ENCODE peak calls at places on chromosomes 11 and 22, in eight cellular contexts. D is PC-3, A is tibial nerve, C is psoas muscle, Z is BE2C, K is H1, P is right atrium auricular region, G is gastrocnemius medialis. F is an unnamed sample. For H3K4me1, the result is how much of the 10 kb centered on the place peaks cover.

GRCh38 chr11:112634551-112634950 is 326.7 kb upstream of the NCAM1 start:
- DNase-seq in G (no peak), A (no peak), C (no peak), P (no peak), Z (no peak), K (no peak), D (no peak), F (no peak)

GRCh38 chr22:43182726-43183125 is 4.2 kb downstream of the TTLL12 start:
- DNase-seq in A (no peak), D (no peak), K (no peak), P (no peak), C (no peak), G (no peak), Z (no peak), F (no peak)

GRCh38 chr22:27251563-27251962 is 550.0 kb downstream of the MN1 start:
- DNase-seq in C (no peak), G (no peak), A (no peak), K (no peak), Z (no peak), P (no peak), D (no peak), F (no peak)

GRCh38 chr22:48949375-48950149 is 878.1 kb downstream of the BRD1 start:
- DNase-seq in G (no peak), A (no peak), K (no peak), C (no peak), Z (no peak), P (peak), D (no peak), F (no peak)

GRCh38 chr11:128502736-128503135 is 84.6 kb downstream of the ETS1 start:
- DNase-seq in Z (no peak), G (no peak), D (peak), P (no peak), K (no peak), A (no peak), C (no peak), F (peak)

GRCh38 chr11:126519653-126520573 is 164.4 kb downstream of the ST3GAL4 start:
- DNase-seq in P (no peak), C (no peak), D (no peak), A (no peak), G (no peak), K (no peak), Z (peak), F (no peak)

GRCh38 chr11:6414874-6415328 is 4.0 kb downstream of the APBB1 start:
- DNase-seq in K (no peak), A (no peak), D (no peak), P (no peak), C (no peak), Z (no peak), G (no peak), F (no peak)

GRCh38 chr11:45896392-45897068 is 10.5 kb downstream of the FREY1 start:
- DNase-seq in C (peak), D (no peak), A (no peak), Z (peak), G (no peak), P (no peak), K (no peak), F (no peak)

GRCh38 chr11:47552086-47552580 is 799 bp downstream of the CELF1 start:
- DNase-seq in Z (peak), C (no peak), D (peak), P (no peak), G (peak), K (no peak), A (no peak), F (peak)

GRCh38 chr11:1390603-1391164 is 950 bp downstream of the BRSK2 start:
- DNase-seq in C (peak), Z (no peak), K (no peak), D (no peak), G (no peak), A (no peak), P (no peak), F (peak)

DNA sequence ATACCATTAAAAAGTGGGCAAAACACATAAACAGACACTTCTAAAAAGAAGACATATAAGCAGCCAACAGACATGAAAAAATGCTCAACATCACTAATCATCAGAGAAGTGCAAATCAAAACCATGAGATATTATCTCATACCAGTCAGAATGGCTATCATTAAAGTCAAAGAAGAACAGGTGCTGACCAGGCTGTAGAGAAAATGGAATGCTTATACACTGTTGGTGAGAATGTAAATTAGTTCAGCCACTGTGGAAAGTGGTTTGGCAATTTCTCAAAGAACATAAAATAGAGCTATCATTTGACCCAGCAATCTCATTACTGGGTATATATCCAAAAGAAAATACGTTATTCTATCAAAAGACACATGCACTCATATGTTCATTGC is 13.5 kb downstream of the OR2AT4 start:
- DNase-seq in A (no peak), Z (no peak), C (no peak), P (no peak), D (no peak), K (no peak), G (no peak), F (no peak)
- H3K4me1 ChIP-seq in A (under half), Z (under half), C (under half), P (under half), D (under half), K (under half), G (under half), F (under half)

GRCh38 chr11:11421509-11421908 is 68.5 kb upstream of the CSNK2A3 start:
- DNase-seq in G (no peak), A (no peak), K (no peak), Z (no peak), P (no peak), D (no peak), C (no peak), F (no peak)
- H3K4me1 ChIP-seq in G (under half), A (under half), K (under half), Z (under half), P (under half), D (under half), C (under half), F (under half)

DNA sequence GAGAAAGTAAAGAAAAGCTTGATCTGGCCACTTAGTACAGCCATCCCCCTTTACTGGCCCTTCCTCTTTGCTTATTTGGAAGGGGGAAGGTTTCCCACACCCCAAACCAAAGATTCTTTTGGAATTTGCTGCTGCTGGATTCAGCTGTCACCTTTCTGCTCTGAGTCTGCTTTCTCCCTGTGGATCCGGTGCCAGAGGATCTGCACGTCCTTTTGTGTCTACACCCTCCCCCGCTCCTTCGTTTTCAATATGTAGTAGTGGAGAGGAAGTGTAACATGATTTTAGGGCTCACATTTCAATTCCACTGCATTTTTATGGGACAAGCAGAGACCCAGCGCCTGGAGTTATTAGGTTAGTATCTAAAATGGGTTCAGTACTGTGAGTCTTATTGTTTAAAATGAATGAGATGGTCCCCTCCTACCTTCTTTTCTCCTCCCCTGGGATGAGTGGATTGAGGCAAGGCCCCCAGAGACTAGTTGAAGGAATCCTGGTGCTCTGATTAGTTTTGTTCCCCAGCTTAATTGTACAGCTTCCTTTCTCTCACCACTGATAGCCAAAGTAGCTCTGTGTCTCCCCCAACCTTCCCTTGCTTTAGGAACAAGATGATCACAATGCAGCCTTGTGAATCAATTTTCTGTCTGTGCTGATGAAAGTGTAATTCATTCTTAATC is 30.5 kb upstream of the CABP7 start:
- DNase-seq in G (no peak), P (no peak), K (no peak), C (no peak), A (no peak), D (no peak), Z (no peak), F (no peak)
- H3K4me1 ChIP-seq in G (under half), P (under half), K (under half), C (under half), A (under half), D (under half), Z (under half), F (under half)

DNA sequence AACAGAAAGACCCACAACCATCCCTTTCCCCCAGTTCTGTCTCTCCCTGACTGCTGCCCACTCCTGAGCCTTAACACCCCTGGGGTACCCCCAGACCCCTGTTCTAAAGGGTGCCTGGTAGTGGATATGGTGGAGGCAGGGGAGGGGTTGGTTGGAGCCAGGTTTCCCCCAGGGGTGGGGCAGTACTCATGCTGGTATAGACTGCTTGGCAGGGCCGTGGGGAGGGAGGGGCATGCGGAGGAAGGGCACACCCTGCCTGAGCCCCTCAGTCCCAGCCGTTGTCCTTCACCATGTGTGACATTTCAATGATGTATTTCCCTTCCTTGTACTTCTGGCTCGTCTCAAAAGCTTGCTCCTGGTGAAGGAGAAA is 4.0 kb downstream of the YPEL4 start:
- DNase-seq in G (no peak), Z (no peak), K (no peak), P (no peak), C (no peak), A (no peak), D (no peak), F (no peak)
- H3K4me1 ChIP-seq in G (under half), Z (under half), K (half or more), P (under half), C (under half), A (under half), D (under half), F (under half)

GRCh38 chr11:61545341-61545740 is 35.5 kb downstream of the SYT7 start:
- DNase-seq in A (no peak), D (peak), Z (no peak), P (no peak), G (no peak), C (no peak), K (no peak), F (no peak)

GRCh38 chr11:61545921-61546320 is 35.0 kb downstream of the SYT7 start:
- DNase-seq in K (no peak), P (no peak), G (no peak), D (no peak), A (no peak), C (no peak), Z (no peak), F (no peak)

GRCh38 chr11:61547246-61547645 is 33.6 kb downstream of the SYT7 start:
- DNase-seq in Z (no peak), G (no peak), D (no peak), K (no peak), A (no peak), C (no peak), P (no peak), F (no peak)

GRCh38 chr11:61544466-61544865 is 35.9 kb downstream of the LRRC10B start:
- DNase-seq in Z (no peak), G (no peak), A (no peak), P (no peak), C (no peak), K (no peak), D (peak), F (no peak)

GRCh38 chr11:61546663-61547062 is 34.2 kb downstream of the SYT7 start:
- DNase-seq in A (no peak), Z (no peak), P (no peak), D (no peak), K (no peak), G (no peak), C (no peak), F (no peak)
- H3K4me1 ChIP-seq in A (under half), Z (under half), P (under half), D (under half), K (under half), G (under half), C (under half), F (under half)

DNA sequence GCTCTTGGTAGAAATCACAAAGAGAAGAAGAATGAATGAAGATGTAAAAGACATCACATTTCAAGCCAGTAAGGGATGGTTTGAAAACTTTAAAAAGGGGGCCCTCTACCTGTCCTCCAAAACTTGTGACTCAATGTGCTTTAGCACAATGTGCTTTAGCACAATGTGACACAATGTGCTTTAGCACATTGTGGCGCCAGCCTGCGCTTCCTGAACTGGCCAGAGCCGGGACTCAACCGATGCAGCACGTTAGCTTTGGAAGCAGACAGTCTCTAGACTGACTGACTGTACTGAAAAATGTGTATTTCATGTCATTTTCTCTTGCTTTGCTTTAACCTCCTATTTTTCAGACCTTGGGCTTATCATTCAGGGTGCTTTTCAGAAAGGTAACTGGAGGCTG is 63.5 kb downstream of the FAM83F start:
- DNase-seq in D (no peak), A (no peak), C (peak), Z (no peak), G (peak), P (no peak), K (no peak), F (no peak)
- H3K4me1 ChIP-seq in D (under half), A (under half), C (under half), Z (under half), G (under half), P (under half), K (under half), F (under half)

GRCh38 chr11:12683857-12684256 is 9.6 kb downstream of the TEAD1 start:
- DNase-seq in Z (no peak), D (peak), G (no peak), A (no peak), C (no peak), K (no peak), P (no peak), F (no peak)
- H3K4me1 ChIP-seq in Z (under half), D (half or more), G (half or more), A (under half), C (half or more), K (half or more), P (under half), F (half or more)